ENCODE peak calls at places on chromosomes 12 and 14, in four cellular contexts. One of them, this sample, is unnamed.

GRCh38 chr14:57575482-57575881 is 81.8 kb upstream of the CCDC198 start:
- DNase-seq in HL-60: no peak
- DNase-seq in GM12878: no peak
- DNase-seq in K562: no peak
- DNase-seq in this sample: no peak

GRCh38 chr14:63777024-63777423 is 49.2 kb upstream of the SGPP1 start:
- DNase-seq in HL-60: no peak
- DNase-seq in GM12878: no peak
- DNase-seq in K562: no peak
- DNase-seq in this sample: no peak

GRCh38 chr14:59510957-59511356 is 26.6 kb downstream of the JKAMP start:
- DNase-seq in HL-60: no peak
- DNase-seq in GM12878: no peak
- DNase-seq in K562: no peak
- DNase-seq in this sample: no peak

GRCh38 chr12:44930972-44931600 is 55.0 kb upstream of the NELL2 start:
- DNase-seq in HL-60: no peak
- DNase-seq in GM12878: no peak
- DNase-seq in K562: peak; percentile 18
- DNase-seq in this sample: no peak

GRCh38 chr14:101604228-101604934 is 43.1 kb downstream of the DIO3 start:
- DNase-seq in HL-60: no peak
- DNase-seq in GM12878: no peak
- DNase-seq in K562: no peak
- DNase-seq in this sample: no peak

GRCh38 chr12:93918900-93919299 is 229.5 kb upstream of the PLXNC1 start:
- DNase-seq in HL-60: no peak
- DNase-seq in GM12878: no peak
- DNase-seq in K562: no peak
- DNase-seq in this sample: no peak

GRCh38 chr12:76583301-76583700 is 23.7 kb upstream of the OSBPL8 start:
- DNase-seq in HL-60: no peak
- DNase-seq in GM12878: no peak
- DNase-seq in K562: no peak
- DNase-seq in this sample: no peak

GRCh38 chr12:52361553-52361952 is 5.7 kb downstream of the KRT85 start:
- DNase-seq in HL-60: no peak
- DNase-seq in GM12878: no peak
- DNase-seq in K562: no peak
- DNase-seq in this sample: no peak

GRCh38 chr12:75404231-75404630 is 13.3 kb downstream of the GLIPR1L2 start:
- DNase-seq in HL-60: no peak
- DNase-seq in GM12878: no peak
- DNase-seq in K562: no peak
- DNase-seq in this sample: no peak

GRCh38 chr12:132465269-132466190 is 24.4 kb upstream of the FBRSL1 start:
- DNase-seq in HL-60: no peak
- DNase-seq in GM12878: no peak
- DNase-seq in K562: no peak
- DNase-seq in this sample: no peak

DNA sequence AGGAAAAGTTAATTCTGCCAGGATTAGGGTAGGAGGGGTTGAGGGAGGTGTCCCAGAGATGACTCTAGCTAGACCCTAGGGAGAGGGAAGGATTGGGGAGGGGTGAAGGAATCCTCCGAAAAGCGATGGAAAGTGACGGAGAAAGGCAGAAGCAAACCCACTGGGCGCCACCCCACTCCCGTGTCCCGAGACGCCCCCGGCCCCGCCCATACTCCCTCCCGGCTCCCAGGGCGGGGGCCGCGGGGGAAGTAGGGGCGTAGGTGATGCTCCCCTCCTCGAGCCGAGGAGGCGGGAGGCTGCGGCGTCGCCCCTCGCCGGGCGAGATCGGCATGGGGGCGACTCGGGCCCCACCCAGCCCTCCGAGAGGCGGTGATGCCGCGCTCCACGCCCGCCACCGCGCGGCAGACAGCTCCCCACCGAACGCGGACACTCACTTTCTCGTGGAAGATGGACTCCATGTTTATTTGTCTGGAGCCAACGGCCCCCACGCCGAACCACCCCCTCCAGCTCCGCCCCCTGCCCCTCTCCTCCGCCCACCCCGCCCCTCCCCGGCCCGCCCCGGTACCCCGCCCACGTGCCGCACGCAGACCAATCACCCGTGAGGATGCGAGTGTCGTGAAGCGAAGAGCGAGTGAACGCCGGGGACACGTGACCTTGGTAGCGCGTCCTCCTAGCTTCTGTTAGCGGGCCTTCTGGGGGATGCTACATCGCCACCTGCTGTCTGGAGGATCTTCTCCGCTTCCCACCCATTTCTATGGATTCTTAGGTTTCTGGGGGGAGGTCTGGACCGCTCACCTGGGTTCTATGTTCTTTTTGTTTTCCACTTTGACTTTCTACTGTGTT is at the start of gene ATXN3:
- DNase-seq in HL-60: peak; percentile 96
- DNase-seq in GM12878: peak; percentile 91
- DNase-seq in K562: peak; percentile 96
- DNase-seq in this sample: peak; percentile 90
- TF ChIP-seq POLR2AphosphoS5 in HL-60: no peak
- TF ChIP-seq POLR2AphosphoS5 in GM12878: peak; percentile 61
- TF ChIP-seq POLR2AphosphoS5 in K562: no peak
- TF ChIP-seq POLR2AphosphoS5 in this sample: no peak

DNA sequence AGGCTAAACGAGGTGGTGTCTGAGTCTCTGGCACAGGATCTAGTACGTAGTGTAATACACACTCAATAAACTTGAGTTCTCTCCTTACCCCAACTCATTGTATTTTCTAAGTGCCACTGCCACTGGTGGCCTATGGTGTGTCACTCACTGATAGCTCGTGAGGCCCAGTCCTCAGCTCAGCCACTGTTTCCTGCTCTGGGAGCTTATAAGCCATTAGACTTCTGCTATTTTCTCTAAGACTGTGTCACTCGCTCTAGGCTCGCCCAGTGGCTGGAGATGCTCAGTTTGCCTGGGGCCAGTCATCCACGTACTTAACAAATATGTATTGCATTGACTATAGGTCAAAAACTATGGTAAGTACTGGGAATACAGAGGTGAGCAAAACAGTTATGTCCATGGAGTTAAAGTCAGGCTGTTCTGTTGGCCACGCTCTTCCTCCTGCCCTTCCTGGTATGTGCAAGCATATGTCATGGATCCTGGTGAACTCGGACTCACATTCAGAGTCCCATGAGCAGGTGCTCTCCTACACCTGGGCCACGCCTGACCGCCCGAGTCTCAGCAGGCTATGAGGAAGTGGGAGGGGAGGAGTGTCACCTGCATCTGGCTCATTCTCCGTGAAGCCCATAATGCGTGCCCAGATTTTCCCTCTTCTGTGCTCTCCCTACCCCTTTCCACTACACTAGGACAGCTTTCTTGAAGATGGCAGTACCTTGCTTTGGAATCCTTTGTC is 41.6 kb downstream of the DEGS2 start:
- DNase-seq in HL-60: no peak
- DNase-seq in GM12878: no peak
- DNase-seq in K562: no peak
- DNase-seq in this sample: no peak
- TF ChIP-seq SPI1 in HL-60: peak; percentile 8
- TF ChIP-seq SPI1 in GM12878: peak; percentile 29
- TF ChIP-seq SPI1 in K562: no peak
- TF ChIP-seq SPI1 in this sample: peak; percentile 71

GRCh38 chr12:120462099-120462640 is 7.4 kb downstream of the SRSF9 start:
- DNase-seq in HL-60: no peak
- DNase-seq in GM12878: no peak
- DNase-seq in K562: no peak
- DNase-seq in this sample: no peak
- TF ChIP-seq POLR2AphosphoS5 in HL-60: no peak
- TF ChIP-seq POLR2AphosphoS5 in GM12878: no peak
- TF ChIP-seq POLR2AphosphoS5 in K562: no peak
- TF ChIP-seq POLR2AphosphoS5 in this sample: no peak

DNA sequence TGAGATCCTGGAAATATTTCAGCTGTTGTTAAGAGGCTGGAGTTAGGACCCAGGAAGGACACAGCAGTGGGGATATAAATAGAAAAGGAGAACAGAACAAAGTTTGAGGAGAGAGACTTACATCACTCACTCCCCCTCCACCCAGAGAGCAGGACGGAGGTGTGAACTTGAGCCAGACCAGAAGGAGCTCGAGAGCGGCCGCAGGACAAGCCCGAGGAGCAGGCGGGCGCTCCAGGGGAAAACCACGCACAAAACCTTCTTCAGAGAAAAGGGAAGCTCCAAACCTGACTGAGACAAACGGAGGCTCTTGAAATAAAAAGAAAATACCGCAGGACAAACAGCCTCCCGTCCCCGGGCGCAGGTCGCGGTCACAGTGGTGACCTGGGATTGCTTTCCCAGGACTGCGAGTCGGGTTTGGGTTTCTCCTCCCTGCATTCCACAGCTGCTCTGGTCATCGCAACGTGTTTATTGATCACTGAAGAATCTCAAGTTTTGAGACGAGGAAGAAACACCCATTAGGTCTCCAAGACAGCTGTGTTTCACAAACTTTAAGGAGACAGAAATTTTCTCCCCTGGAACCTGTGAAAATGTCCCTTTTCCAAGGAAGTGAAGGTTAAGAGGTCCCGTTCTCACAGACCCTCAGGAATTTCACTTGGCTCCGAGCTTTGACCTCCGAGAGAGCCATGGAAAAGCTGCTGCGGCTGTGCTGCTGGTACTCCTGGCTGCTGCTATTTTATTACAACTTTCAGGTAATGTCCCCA is at the start of gene ADGRD1:
- DNase-seq in HL-60: peak; percentile 58
- DNase-seq in GM12878: no peak
- DNase-seq in K562: peak; percentile 55
- DNase-seq in this sample: no peak
- TF ChIP-seq SPI1 in HL-60: peak; percentile 52
- TF ChIP-seq SPI1 in GM12878: peak; percentile 69
- TF ChIP-seq SPI1 in K562: peak; percentile 39
- TF ChIP-seq SPI1 in this sample: peak; percentile 32